ENCODE peak calls at places on chromosomes 6 and 20, in four cellular contexts. One of them, this sample, is unnamed. For H3K9me3, the result is how much of the 10 kb centered on the place peaks cover.

GRCh38 chr20:41406307-41406706 is 39.7 kb upstream of the EMILIN3 start:
- DNase-seq in ovary: no peak
- DNase-seq in CD8-positive, alpha-beta memory T cell: no peak
- DNase-seq in stomach: no peak
- DNase-seq in this sample: no peak

GRCh38 chr6:101395345-101395744 is 1.8 kb downstream of the GRIK2 start:
- DNase-seq in ovary: no peak
- DNase-seq in CD8-positive, alpha-beta memory T cell: no peak
- DNase-seq in stomach: no peak
- DNase-seq in this sample: no peak

GRCh38 chr20:36399147-36399968 is 93.2 kb downstream of the DLGAP4 start:
- DNase-seq in CD8-positive, alpha-beta memory T cell: peak
- DNase-seq in ovary: no peak
- DNase-seq in stomach: peak
- DNase-seq in this sample: no peak

GRCh38 chr6:22108199-22108598 is 188.6 kb downstream of the PRL start:
- DNase-seq in stomach: no peak
- DNase-seq in CD8-positive, alpha-beta memory T cell: no peak
- DNase-seq in ovary: no peak
- DNase-seq in this sample: no peak

GRCh38 chr6:53159558-53159957 is 10.9 kb upstream of the GCM1 start:
- DNase-seq in ovary: no peak
- DNase-seq in stomach: no peak
- DNase-seq in CD8-positive, alpha-beta memory T cell: no peak
- DNase-seq in this sample: no peak

GRCh38 chr20:63232235-63233060 is 3.3 kb upstream of the BIRC7 start:
- DNase-seq in ovary: no peak
- DNase-seq in stomach: no peak
- DNase-seq in CD8-positive, alpha-beta memory T cell: no peak
- DNase-seq in this sample: no peak

GRCh38 chr20:58855506-58856314 is 3.2 kb downstream of the GNAS start:
- DNase-seq in CD8-positive, alpha-beta memory T cell: no peak
- DNase-seq in ovary: no peak
- DNase-seq in stomach: no peak
- DNase-seq in this sample: no peak

GRCh38 chr6:170311696-170312095 is 5.1 kb downstream of the FAM120B start:
- DNase-seq in CD8-positive, alpha-beta memory T cell: no peak
- DNase-seq in ovary: no peak
- DNase-seq in stomach: no peak
- DNase-seq in this sample: no peak

GRCh38 chr20:57509665-57510237 is 15.2 kb downstream of the CTCFL start:
- DNase-seq in stomach: peak
- DNase-seq in ovary: no peak
- DNase-seq in CD8-positive, alpha-beta memory T cell: no peak
- DNase-seq in this sample: no peak

GRCh38 chr6:77457720-77458349 is 5.5 kb downstream of the HTR1B start:
- DNase-seq in ovary: peak
- DNase-seq in stomach: peak
- DNase-seq in CD8-positive, alpha-beta memory T cell: no peak
- DNase-seq in this sample: peak

GRCh38 chr20:2708073-2708415 is 15.5 kb downstream of the EBF4 start:
- DNase-seq in CD8-positive, alpha-beta memory T cell: no peak
- DNase-seq in stomach: no peak
- DNase-seq in ovary: no peak
- DNase-seq in this sample: no peak

GRCh38 chr6:74657033-74657432 is 548.8 kb downstream of the COL12A1 start:
- DNase-seq in stomach: no peak
- DNase-seq in ovary: no peak
- DNase-seq in CD8-positive, alpha-beta memory T cell: no peak
- DNase-seq in this sample: no peak

GRCh38 chr6:4816904-4817303 is 40.7 kb downstream of the CDYL start:
- DNase-seq in stomach: no peak
- DNase-seq in CD8-positive, alpha-beta memory T cell: no peak
- DNase-seq in ovary: no peak
- DNase-seq in this sample: no peak

GRCh38 chr6:42163941-42164340 is 9.2 kb upstream of the GUCA1A start:
- DNase-seq in ovary: no peak
- DNase-seq in CD8-positive, alpha-beta memory T cell: no peak
- DNase-seq in stomach: no peak
- DNase-seq in this sample: no peak

GRCh38 chr6:82240191-82240590 is 7.4 kb downstream of the IBTK start:
- DNase-seq in ovary: no peak
- DNase-seq in stomach: no peak
- DNase-seq in CD8-positive, alpha-beta memory T cell: no peak
- DNase-seq in this sample: no peak

GRCh38 chr6:116229287-116229913 is 24.5 kb downstream of the TSPYL4 start:
- DNase-seq in ovary: peak
- DNase-seq in stomach: peak
- DNase-seq in CD8-positive, alpha-beta memory T cell: no peak
- DNase-seq in this sample: peak

GRCh38 chr20:58818585-58819285 is 32.0 kb downstream of the GNAS-AS1 start:
- DNase-seq in stomach: no peak
- DNase-seq in CD8-positive, alpha-beta memory T cell: no peak
- DNase-seq in ovary: no peak
- DNase-seq in this sample: no peak

GRCh38 chr20:61684136-61684535 is 381.5 kb downstream of the TAF4 start:
- DNase-seq in CD8-positive, alpha-beta memory T cell: no peak
- DNase-seq in stomach: no peak
- DNase-seq in ovary: no peak
- DNase-seq in this sample: no peak

GRCh38 chr6:16128759-16129622 is at the start of gene MYLIP:
- DNase-seq in stomach: peak
- DNase-seq in CD8-positive, alpha-beta memory T cell: peak
- DNase-seq in ovary: peak
- DNase-seq in this sample: peak

GRCh38 chr6:16132909-16133308 is 4.0 kb downstream of the MYLIP start:
- DNase-seq in ovary: no peak
- DNase-seq in stomach: no peak
- DNase-seq in CD8-positive, alpha-beta memory T cell: no peak
- DNase-seq in this sample: no peak

GRCh38 chr6:16130437-16130891 is 1.6 kb downstream of the MYLIP start:
- DNase-seq in stomach: no peak
- DNase-seq in CD8-positive, alpha-beta memory T cell: no peak
- DNase-seq in ovary: no peak
- DNase-seq in this sample: no peak

GRCh38 chr6:16129623-16130243 is 847 bp downstream of the MYLIP start:
- DNase-seq in stomach: peak
- DNase-seq in ovary: no peak
- DNase-seq in CD8-positive, alpha-beta memory T cell: peak
- DNase-seq in this sample: peak

DNA sequence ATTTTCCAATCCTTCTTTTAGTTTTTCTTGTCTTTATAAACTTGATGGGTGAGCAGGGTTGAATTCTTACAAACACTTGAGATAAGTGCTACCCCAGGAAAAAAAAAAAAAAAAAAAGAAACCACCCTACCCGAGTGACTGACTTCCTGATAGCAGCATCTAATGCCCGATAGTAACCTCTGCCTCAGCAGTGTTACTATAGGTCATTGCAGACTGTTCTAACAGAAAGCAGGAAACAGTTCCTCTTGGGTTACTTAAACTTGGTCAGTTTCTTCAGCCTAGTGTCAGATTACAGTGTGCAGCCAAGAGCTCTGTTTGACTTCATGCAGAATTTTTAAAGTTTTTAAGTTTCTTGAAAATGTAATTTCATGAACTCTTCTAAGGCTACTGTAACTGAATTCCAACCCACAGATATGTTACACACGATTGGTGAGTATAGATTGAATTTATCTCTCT is 2.1 kb downstream of the MYLIP start:
- DNase-seq in CD8-positive, alpha-beta memory T cell: peak
- DNase-seq in ovary: no peak
- DNase-seq in stomach: peak
- DNase-seq in this sample: no peak
- H3K4me3 ChIP-seq in CD8-positive, alpha-beta memory T cell: peak
- H3K4me3 ChIP-seq in ovary: peak
- H3K4me3 ChIP-seq in stomach: peak
- H3K4me3 ChIP-seq in this sample: peak

GRCh38 chr20:43994486-43995100 is 79.9 kb downstream of the TOX2 start:
- DNase-seq in stomach: no peak
- DNase-seq in ovary: no peak
- DNase-seq in CD8-positive, alpha-beta memory T cell: no peak
- DNase-seq in this sample: no peak
- H3K9me3 ChIP-seq in stomach: under half
- H3K9me3 ChIP-seq in ovary: under half
- H3K9me3 ChIP-seq in CD8-positive, alpha-beta memory T cell: under half
- H3K9me3 ChIP-seq in this sample: under half

GRCh38 chr6:18391018-18391417 is 3.9 kb downstream of the RNF144B start:
- DNase-seq in ovary: no peak
- DNase-seq in stomach: no peak
- DNase-seq in CD8-positive, alpha-beta memory T cell: no peak
- DNase-seq in this sample: no peak

GRCh38 chr6:18388252-18388651 is 1.1 kb downstream of the RNF144B start:
- DNase-seq in CD8-positive, alpha-beta memory T cell: no peak
- DNase-seq in stomach: no peak
- DNase-seq in ovary: no peak
- DNase-seq in this sample: no peak

GRCh38 chr6:18390476-18390875 is 3.3 kb downstream of the RNF144B start:
- DNase-seq in CD8-positive, alpha-beta memory T cell: no peak
- DNase-seq in stomach: no peak
- DNase-seq in ovary: no peak
- DNase-seq in this sample: no peak

GRCh38 chr6:18388942-18389341 is 1.8 kb downstream of the RNF144B start:
- DNase-seq in stomach: no peak
- DNase-seq in CD8-positive, alpha-beta memory T cell: no peak
- DNase-seq in ovary: no peak
- DNase-seq in this sample: no peak

GRCh38 chr6:18389479-18389878 is 2.3 kb downstream of the RNF144B start:
- DNase-seq in CD8-positive, alpha-beta memory T cell: no peak
- DNase-seq in ovary: no peak
- DNase-seq in stomach: no peak
- DNase-seq in this sample: no peak
- H3K4me3 ChIP-seq in CD8-positive, alpha-beta memory T cell: no peak
- H3K4me3 ChIP-seq in ovary: no peak
- H3K4me3 ChIP-seq in stomach: peak
- H3K4me3 ChIP-seq in this sample: peak

GRCh38 chr20:54139188-54139587 is 34.6 kb downstream of the CYP24A1 start:
- DNase-seq in CD8-positive, alpha-beta memory T cell: no peak
- DNase-seq in stomach: no peak
- DNase-seq in ovary: no peak
- DNase-seq in this sample: no peak
- H3K9me3 ChIP-seq in CD8-positive, alpha-beta memory T cell: under half
- H3K9me3 ChIP-seq in stomach: under half
- H3K9me3 ChIP-seq in ovary: under half
- H3K9me3 ChIP-seq in this sample: under half

GRCh38 chr20:53899351-53900167 is 170.8 kb downstream of the BCAS1 start:
- DNase-seq in stomach: peak
- DNase-seq in ovary: no peak
- DNase-seq in CD8-positive, alpha-beta memory T cell: peak
- DNase-seq in this sample: no peak

GRCh38 chr20:53902968-53903651 is 167.3 kb downstream of the BCAS1 start:
- DNase-seq in CD8-positive, alpha-beta memory T cell: no peak
- DNase-seq in stomach: no peak
- DNase-seq in ovary: no peak
- DNase-seq in this sample: no peak

GRCh38 chr20:53901697-53902096 is 168.7 kb downstream of the BCAS1 start:
- DNase-seq in CD8-positive, alpha-beta memory T cell: no peak
- DNase-seq in stomach: no peak
- DNase-seq in ovary: no peak
- DNase-seq in this sample: no peak

GRCh38 chr20:53900380-53900999 is 169.9 kb downstream of the BCAS1 start:
- DNase-seq in CD8-positive, alpha-beta memory T cell: no peak
- DNase-seq in stomach: no peak
- DNase-seq in ovary: no peak
- DNase-seq in this sample: no peak

DNA sequence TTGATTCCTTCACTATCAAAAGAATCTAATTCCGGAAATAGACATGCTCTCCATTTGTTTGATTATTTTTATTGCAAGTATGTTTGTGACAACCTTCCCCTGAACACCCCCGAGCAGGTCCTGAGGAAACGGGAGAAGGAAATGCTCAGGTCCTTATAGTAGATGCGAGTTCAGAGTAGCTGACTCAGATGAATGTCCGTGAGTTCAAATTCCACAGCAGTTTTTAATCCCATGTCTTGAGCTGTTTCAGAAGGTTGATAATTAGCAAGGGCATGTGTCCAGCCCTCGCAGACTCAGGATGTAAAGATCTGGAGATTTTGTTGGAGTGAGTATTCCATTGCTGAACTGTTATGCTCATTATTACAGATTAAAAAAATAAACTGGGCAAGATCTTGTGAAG is 169.3 kb downstream of the BCAS1 start:
- DNase-seq in ovary: no peak
- DNase-seq in CD8-positive, alpha-beta memory T cell: no peak
- DNase-seq in stomach: no peak
- DNase-seq in this sample: no peak
- H3K4me3 ChIP-seq in ovary: no peak
- H3K4me3 ChIP-seq in CD8-positive, alpha-beta memory T cell: no peak
- H3K4me3 ChIP-seq in stomach: no peak
- H3K4me3 ChIP-seq in this sample: no peak

DNA sequence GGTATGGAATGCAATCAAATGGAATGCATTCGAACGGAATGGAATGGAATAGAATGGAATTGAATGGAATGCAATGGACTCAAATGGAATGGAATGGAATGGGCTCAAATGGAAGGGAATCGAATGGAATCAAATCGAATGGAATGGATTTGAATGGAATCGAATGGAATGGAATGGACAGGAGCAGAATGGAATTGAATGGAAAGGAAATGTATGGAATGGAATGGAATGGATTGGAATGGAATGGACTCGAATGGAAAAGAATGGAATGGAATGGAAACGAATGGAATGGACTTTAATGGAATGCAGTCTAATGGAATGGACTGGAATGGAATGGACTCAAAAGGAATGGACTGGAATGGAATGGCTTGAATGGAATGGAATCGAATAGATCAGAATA is 18.3 kb upstream of the DEFB115 start:
- DNase-seq in ovary: no peak
- DNase-seq in stomach: no peak
- DNase-seq in CD8-positive, alpha-beta memory T cell: no peak
- DNase-seq in this sample: no peak
- H3K9me3 ChIP-seq in ovary: under half
- H3K9me3 ChIP-seq in stomach: under half
- H3K9me3 ChIP-seq in CD8-positive, alpha-beta memory T cell: under half
- H3K9me3 ChIP-seq in this sample: under half